ENCODE peak calls at places on chromosomes 11 and 22, in nine cellular contexts. One of them, this sample, is unnamed.

GRCh38 chr11:12812849-12813248 is 138.6 kb downstream of the TEAD1 start:
- DNase-seq in HFF-Myc: no peak
- DNase-seq in GM10248: no peak
- DNase-seq in nephron progenitor cell: no peak
- DNase-seq in cardiac muscle cell: peak
- DNase-seq in progenitor cell of endocrine pancreas: no peak
- DNase-seq in choroid plexus epithelial cell: no peak
- DNase-seq in H9: no peak
- DNase-seq in ovary: peak
- DNase-seq in this sample: no peak

GRCh38 chr22:35051791-35052190 is 14.2 kb upstream of the ISX start:
- DNase-seq in H9: no peak
- DNase-seq in progenitor cell of endocrine pancreas: no peak
- DNase-seq in choroid plexus epithelial cell: no peak
- DNase-seq in nephron progenitor cell: no peak
- DNase-seq in cardiac muscle cell: no peak
- DNase-seq in ovary: no peak
- DNase-seq in GM10248: no peak
- DNase-seq in HFF-Myc: no peak
- DNase-seq in this sample: no peak

GRCh38 chr22:46546466-46547178 is 9.2 kb upstream of the CELSR1 start:
- DNase-seq in H9: no peak
- DNase-seq in ovary: no peak
- DNase-seq in cardiac muscle cell: peak
- DNase-seq in HFF-Myc: no peak
- DNase-seq in progenitor cell of endocrine pancreas: no peak
- DNase-seq in GM10248: no peak
- DNase-seq in choroid plexus epithelial cell: peak
- DNase-seq in nephron progenitor cell: no peak
- DNase-seq in this sample: no peak

GRCh38 chr11:87215236-87215635 is 177.5 kb downstream of the TMEM135 start:
- DNase-seq in HFF-Myc: no peak
- DNase-seq in nephron progenitor cell: no peak
- DNase-seq in progenitor cell of endocrine pancreas: no peak
- DNase-seq in cardiac muscle cell: no peak
- DNase-seq in ovary: no peak
- DNase-seq in H9: no peak
- DNase-seq in choroid plexus epithelial cell: no peak
- DNase-seq in GM10248: no peak
- DNase-seq in this sample: no peak

GRCh38 chr11:9660886-9661285 is 3.0 kb upstream of the SWAP70 start:
- DNase-seq in progenitor cell of endocrine pancreas: no peak
- DNase-seq in GM10248: no peak
- DNase-seq in cardiac muscle cell: no peak
- DNase-seq in nephron progenitor cell: no peak
- DNase-seq in H9: no peak
- DNase-seq in ovary: no peak
- DNase-seq in choroid plexus epithelial cell: peak
- DNase-seq in HFF-Myc: no peak
- DNase-seq in this sample: no peak

GRCh38 chr11:44595964-44596381 is 30.5 kb downstream of the CD82 start:
- DNase-seq in cardiac muscle cell: no peak
- DNase-seq in GM10248: no peak
- DNase-seq in progenitor cell of endocrine pancreas: no peak
- DNase-seq in H9: no peak
- DNase-seq in nephron progenitor cell: no peak
- DNase-seq in ovary: peak
- DNase-seq in choroid plexus epithelial cell: no peak
- DNase-seq in HFF-Myc: no peak
- DNase-seq in this sample: no peak

GRCh38 chr11:12981879-12982531 is 27.1 kb upstream of the RASSF10 start:
- DNase-seq in GM10248: no peak
- DNase-seq in progenitor cell of endocrine pancreas: no peak
- DNase-seq in nephron progenitor cell: no peak
- DNase-seq in HFF-Myc: no peak
- DNase-seq in ovary: no peak
- DNase-seq in H9: no peak
- DNase-seq in cardiac muscle cell: no peak
- DNase-seq in choroid plexus epithelial cell: peak
- DNase-seq in this sample: no peak

GRCh38 chr11:125371451-125371935 is 124.6 kb downstream of the FEZ1 start:
- DNase-seq in ovary: no peak
- DNase-seq in GM10248: no peak
- DNase-seq in H9: peak
- DNase-seq in progenitor cell of endocrine pancreas: no peak
- DNase-seq in HFF-Myc: no peak
- DNase-seq in cardiac muscle cell: peak
- DNase-seq in nephron progenitor cell: peak
- DNase-seq in choroid plexus epithelial cell: no peak
- DNase-seq in this sample: no peak

GRCh38 chr11:69721745-69722144 is 17.9 kb upstream of the FGF19 start:
- DNase-seq in progenitor cell of endocrine pancreas: no peak
- DNase-seq in cardiac muscle cell: no peak
- DNase-seq in nephron progenitor cell: no peak
- DNase-seq in ovary: no peak
- DNase-seq in choroid plexus epithelial cell: no peak
- DNase-seq in H9: no peak
- DNase-seq in HFF-Myc: no peak
- DNase-seq in GM10248: no peak
- DNase-seq in this sample: no peak

GRCh38 chr11:66289548-66290331 is 797 bp upstream of the YIF1A start:
- DNase-seq in ovary: no peak
- DNase-seq in choroid plexus epithelial cell: no peak
- DNase-seq in GM10248: peak
- DNase-seq in H9: peak
- DNase-seq in nephron progenitor cell: peak
- DNase-seq in progenitor cell of endocrine pancreas: peak
- DNase-seq in HFF-Myc: no peak
- DNase-seq in cardiac muscle cell: peak
- DNase-seq in this sample: peak

GRCh38 chr22:48665286-48666010 is 1162.2 kb downstream of the BRD1 start:
- DNase-seq in H9: no peak
- DNase-seq in nephron progenitor cell: no peak
- DNase-seq in progenitor cell of endocrine pancreas: no peak
- DNase-seq in ovary: no peak
- DNase-seq in choroid plexus epithelial cell: no peak
- DNase-seq in HFF-Myc: no peak
- DNase-seq in cardiac muscle cell: no peak
- DNase-seq in GM10248: no peak
- DNase-seq in this sample: no peak

GRCh38 chr11:94880216-94880615 is 93.1 kb downstream of the CWC15 start:
- DNase-seq in cardiac muscle cell: no peak
- DNase-seq in GM10248: no peak
- DNase-seq in ovary: no peak
- DNase-seq in nephron progenitor cell: no peak
- DNase-seq in HFF-Myc: no peak
- DNase-seq in choroid plexus epithelial cell: no peak
- DNase-seq in H9: no peak
- DNase-seq in progenitor cell of endocrine pancreas: no peak
- DNase-seq in this sample: no peak

GRCh38 chr11:73243093-73243485 is 25.0 kb downstream of the P2RY2 start:
- DNase-seq in ovary: no peak
- DNase-seq in H9: no peak
- DNase-seq in choroid plexus epithelial cell: no peak
- DNase-seq in HFF-Myc: no peak
- DNase-seq in progenitor cell of endocrine pancreas: no peak
- DNase-seq in cardiac muscle cell: no peak
- DNase-seq in nephron progenitor cell: no peak
- DNase-seq in GM10248: no peak
- DNase-seq in this sample: no peak

GRCh38 chr22:40498454-40499186 is 128.2 kb downstream of the SGSM3 start:
- DNase-seq in ovary: no peak
- DNase-seq in H9: no peak
- DNase-seq in GM10248: no peak
- DNase-seq in nephron progenitor cell: no peak
- DNase-seq in HFF-Myc: peak
- DNase-seq in choroid plexus epithelial cell: peak
- DNase-seq in progenitor cell of endocrine pancreas: no peak
- DNase-seq in cardiac muscle cell: no peak
- DNase-seq in this sample: no peak

GRCh38 chr11:83336993-83337392 is 50.8 kb upstream of the CCDC90B start:
- DNase-seq in cardiac muscle cell: no peak
- DNase-seq in GM10248: no peak
- DNase-seq in choroid plexus epithelial cell: no peak
- DNase-seq in HFF-Myc: no peak
- DNase-seq in H9: no peak
- DNase-seq in progenitor cell of endocrine pancreas: no peak
- DNase-seq in nephron progenitor cell: no peak
- DNase-seq in ovary: no peak
- DNase-seq in this sample: no peak

GRCh38 chr11:93741882-93742226 is 382 bp downstream of the C11orf54 start:
- DNase-seq in H9: no peak
- DNase-seq in progenitor cell of endocrine pancreas: no peak
- DNase-seq in nephron progenitor cell: no peak
- DNase-seq in cardiac muscle cell: no peak
- DNase-seq in GM10248: peak
- DNase-seq in HFF-Myc: no peak
- DNase-seq in choroid plexus epithelial cell: peak
- DNase-seq in ovary: no peak
- DNase-seq in this sample: no peak

GRCh38 chr11:126350811-126351210 is 4.7 kb upstream of the ST3GAL4 start:
- DNase-seq in cardiac muscle cell: no peak
- DNase-seq in GM10248: no peak
- DNase-seq in nephron progenitor cell: no peak
- DNase-seq in ovary: no peak
- DNase-seq in H9: no peak
- DNase-seq in choroid plexus epithelial cell: no peak
- DNase-seq in progenitor cell of endocrine pancreas: no peak
- DNase-seq in HFF-Myc: no peak
- DNase-seq in this sample: no peak

GRCh38 chr11:120928506-120929062 is 95.3 kb upstream of the TBCEL start:
- DNase-seq in ovary: no peak
- DNase-seq in nephron progenitor cell: no peak
- DNase-seq in cardiac muscle cell: peak
- DNase-seq in choroid plexus epithelial cell: no peak
- DNase-seq in progenitor cell of endocrine pancreas: no peak
- DNase-seq in HFF-Myc: no peak
- DNase-seq in GM10248: no peak
- DNase-seq in H9: no peak
- DNase-seq in this sample: no peak
- TF ChIP-seq CTCF in ovary: no peak
- TF ChIP-seq CTCF in nephron progenitor cell: no peak
- TF ChIP-seq CTCF in cardiac muscle cell: no peak
- TF ChIP-seq CTCF in choroid plexus epithelial cell: peak
- TF ChIP-seq CTCF in progenitor cell of endocrine pancreas: peak
- TF ChIP-seq CTCF in HFF-Myc: no peak
- TF ChIP-seq CTCF in GM10248: no peak
- TF ChIP-seq CTCF in H9: peak
- TF ChIP-seq CTCF in this sample: no peak

GRCh38 chr22:30605449-30606110 is 1.4 kb upstream of the TCN2 start:
- DNase-seq in ovary: peak
- DNase-seq in GM10248: peak
- DNase-seq in progenitor cell of endocrine pancreas: no peak
- DNase-seq in nephron progenitor cell: peak
- DNase-seq in cardiac muscle cell: peak
- DNase-seq in HFF-Myc: no peak
- DNase-seq in choroid plexus epithelial cell: peak
- DNase-seq in H9: peak
- DNase-seq in this sample: peak
- TF ChIP-seq CTCF in ovary: peak
- TF ChIP-seq CTCF in GM10248: peak
- TF ChIP-seq CTCF in progenitor cell of endocrine pancreas: peak
- TF ChIP-seq CTCF in nephron progenitor cell: peak
- TF ChIP-seq CTCF in cardiac muscle cell: peak
- TF ChIP-seq CTCF in HFF-Myc: peak
- TF ChIP-seq CTCF in choroid plexus epithelial cell: peak
- TF ChIP-seq CTCF in H9: peak
- TF ChIP-seq CTCF in this sample: peak

GRCh38 chr22:43047605-43048004 is 32.7 kb upstream of the PACSIN2 start:
- DNase-seq in ovary: no peak
- DNase-seq in choroid plexus epithelial cell: no peak
- DNase-seq in HFF-Myc: no peak
- DNase-seq in nephron progenitor cell: no peak
- DNase-seq in progenitor cell of endocrine pancreas: no peak
- DNase-seq in GM10248: no peak
- DNase-seq in H9: no peak
- DNase-seq in cardiac muscle cell: no peak
- DNase-seq in this sample: no peak

GRCh38 chr22:43057641-43058040 is 31.6 kb downstream of the TTLL1 start:
- DNase-seq in ovary: no peak
- DNase-seq in H9: no peak
- DNase-seq in HFF-Myc: no peak
- DNase-seq in progenitor cell of endocrine pancreas: no peak
- DNase-seq in GM10248: no peak
- DNase-seq in nephron progenitor cell: no peak
- DNase-seq in cardiac muscle cell: no peak
- DNase-seq in choroid plexus epithelial cell: no peak
- DNase-seq in this sample: no peak

GRCh38 chr22:43050995-43051394 is 36.0 kb upstream of the PACSIN2 start:
- DNase-seq in nephron progenitor cell: no peak
- DNase-seq in HFF-Myc: no peak
- DNase-seq in H9: peak
- DNase-seq in cardiac muscle cell: no peak
- DNase-seq in progenitor cell of endocrine pancreas: no peak
- DNase-seq in choroid plexus epithelial cell: no peak
- DNase-seq in ovary: no peak
- DNase-seq in GM10248: no peak
- DNase-seq in this sample: no peak

GRCh38 chr22:43053176-43053575 is 36.0 kb downstream of the TTLL1 start:
- DNase-seq in nephron progenitor cell: no peak
- DNase-seq in choroid plexus epithelial cell: no peak
- DNase-seq in ovary: no peak
- DNase-seq in H9: peak
- DNase-seq in HFF-Myc: no peak
- DNase-seq in cardiac muscle cell: no peak
- DNase-seq in GM10248: no peak
- DNase-seq in progenitor cell of endocrine pancreas: no peak
- DNase-seq in this sample: no peak
- TF ChIP-seq CTCF in nephron progenitor cell: peak
- TF ChIP-seq CTCF in choroid plexus epithelial cell: peak
- TF ChIP-seq CTCF in ovary: no peak
- TF ChIP-seq CTCF in H9: peak
- TF ChIP-seq CTCF in HFF-Myc: peak
- TF ChIP-seq CTCF in cardiac muscle cell: peak
- TF ChIP-seq CTCF in GM10248: no peak
- TF ChIP-seq CTCF in progenitor cell of endocrine pancreas: peak
- TF ChIP-seq CTCF in this sample: peak

GRCh38 chr22:26763633-26764295 is 106.4 kb downstream of the MIAT start:
- DNase-seq in GM10248: no peak
- DNase-seq in ovary: no peak
- DNase-seq in cardiac muscle cell: no peak
- DNase-seq in nephron progenitor cell: no peak
- DNase-seq in choroid plexus epithelial cell: peak
- DNase-seq in HFF-Myc: peak
- DNase-seq in H9: no peak
- DNase-seq in progenitor cell of endocrine pancreas: no peak
- DNase-seq in this sample: no peak
- TF ChIP-seq CTCF in GM10248: no peak
- TF ChIP-seq CTCF in ovary: no peak
- TF ChIP-seq CTCF in cardiac muscle cell: no peak
- TF ChIP-seq CTCF in nephron progenitor cell: no peak
- TF ChIP-seq CTCF in choroid plexus epithelial cell: peak
- TF ChIP-seq CTCF in HFF-Myc: no peak
- TF ChIP-seq CTCF in H9: no peak
- TF ChIP-seq CTCF in progenitor cell of endocrine pancreas: peak
- TF ChIP-seq CTCF in this sample: no peak